ENCODE peak calls at places on chromosomes 13 and 19, in five cellular contexts. H is PC-9, G is HCT116, A is A673, E is GM23338. J is an unnamed sample.

GRCh38 chr19:7578127-7578526 is 17.5 kb upstream of the CAMSAP3 start:
- DNase-seq in A (no peak), H (no peak), E (peak; percentile 29), G (no peak), J (no peak)

GRCh38 chr19:42030605-42031004 is 36.6 kb upstream of the ATP1A3 start:
- DNase-seq in G (no peak), A (no peak), H (no peak), E (no peak), J (no peak)

GRCh38 chr13:91141619-91142061 is 205.8 kb upstream of the MIR17HG start:
- DNase-seq in E (no peak), A (no peak), H (no peak), G (no peak), J (no peak)

GRCh38 chr19:6613711-6614110 is 22.8 kb upstream of the CD70 start:
- DNase-seq in H (peak; percentile 39), A (no peak), E (no peak), G (no peak), J (no peak)

GRCh38 chr19:42250666-42251531 is 4.0 kb downstream of the ERF start:
- DNase-seq in A (peak; percentile 51), E (no peak), H (no peak), G (no peak), J (no peak)

GRCh38 chr13:25067054-25067453 is 28.9 kb upstream of the PABPC3 start:
- DNase-seq in E (peak; percentile 42), A (no peak), H (no peak), G (no peak), J (peak; percentile 23)

GRCh38 chr13:42221321-42221720 is 50.6 kb upstream of the AKAP11 start:
- DNase-seq in G (no peak), A (no peak), E (peak; percentile 34), H (no peak), J (no peak)

GRCh38 chr19:11560404-11560988 is 1.5 kb upstream of the ELOF1 start:
- DNase-seq in A (peak; percentile 92), E (peak; percentile 95), H (peak; percentile 61), G (peak; percentile 77), J (peak; percentile 91)

GRCh38 chr13:87003265-87003664 is 667.9 kb upstream of the SLITRK5 start:
- DNase-seq in A (no peak), E (no peak), H (no peak), G (no peak), J (no peak)

GRCh38 chr13:112194579-112194978 is 127.6 kb downstream of the SOX1 start:
- DNase-seq in G (no peak), E (no peak), A (no peak), H (no peak), J (no peak)

GRCh38 chr19:35908977-35909683 is 1.0 kb upstream of the TYROBP start:
- DNase-seq in E (no peak), G (no peak), A (no peak), H (no peak), J (no peak)

GRCh38 chr13:97848886-97849285 is 104.6 kb upstream of the IPO5 start:
- DNase-seq in G (no peak), E (no peak), H (no peak), A (no peak), J (no peak)

GRCh38 chr19:54429545-54430227 is 14.4 kb downstream of the TTYH1 start:
- DNase-seq in E (no peak), G (no peak), H (no peak), A (no peak), J (peak; percentile 29)

GRCh38 chr19:47186337-47187022 is 44.5 kb downstream of the BBC3 start:
- DNase-seq in G (no peak), H (no peak), E (no peak), A (no peak), J (no peak)

GRCh38 chr19:46913852-46914430 is 53.1 kb downstream of the ARHGAP35 start:
- DNase-seq in H (peak; percentile 91), A (peak; percentile 62), G (no peak), E (no peak), J (no peak)

GRCh38 chr13:101626925-101627555 is 174.6 kb downstream of the ITGBL1 start:
- DNase-seq in H (no peak), E (no peak), G (no peak), A (peak; percentile 11), J (no peak)

GRCh38 chr13:108586826-108587225 is 42.6 kb upstream of the MYO16 start:
- DNase-seq in E (no peak), G (no peak), H (no peak), A (no peak), J (no peak)

GRCh38 chr19:49806613-49806946 is 6.5 kb downstream of the FUZ start:
- DNase-seq in A (no peak), E (no peak), G (no peak), H (no peak), J (no peak)

GRCh38 chr13:77298403-77298802 is 28.5 kb downstream of the MYCBP2 start:
- DNase-seq in E (no peak), H (no peak), A (no peak), G (no peak), J (no peak)

GRCh38 chr19:31352782-31353651 is 3.8 kb upstream of the TSHZ3 start:
- DNase-seq in H (no peak), E (peak; percentile 59), G (no peak), A (no peak), J (peak; percentile 54)

GRCh38 chr13:106497079-106497478 is 38.4 kb downstream of the EFNB2 start:
- DNase-seq in G (no peak), E (no peak), A (no peak), H (no peak), J (no peak)

GRCh38 chr19:50333737-50334617 is 4.8 kb upstream of the KCNC3 start:
- DNase-seq in A (no peak), G (no peak), H (no peak), E (peak; percentile 50), J (peak; percentile 86)

GRCh38 chr19:46251415-46251814 is 21.9 kb downstream of the IGFL1 start:
- DNase-seq in E (no peak), H (peak; percentile 75), G (no peak), A (no peak), J (no peak)

GRCh38 chr19:46935066-46935663 is 74.4 kb downstream of the ARHGAP35 start:
- DNase-seq in A (no peak), E (no peak), G (no peak), H (no peak), J (no peak)

GRCh38 chr19:51719251-51719901 is 4.4 kb downstream of the HAS1 start:
- DNase-seq in H (no peak), E (peak; percentile 69), G (no peak), A (no peak), J (peak; percentile 43)

GRCh38 chr19:44756089-44756562 is 7.6 kb downstream of the BCL3 start:
- DNase-seq in G (no peak), H (no peak), E (no peak), A (no peak), J (no peak)

GRCh38 chr19:44758596-44758995 is 10.1 kb downstream of the BCL3 start:
- DNase-seq in E (peak; percentile 86), A (no peak), H (no peak), G (no peak), J (peak; percentile 55)

GRCh38 chr19:44755219-44755618 is 6.7 kb downstream of the BCL3 start:
- DNase-seq in A (no peak), G (no peak), E (no peak), H (no peak), J (no peak)

GRCh38 chr19:44757735-44758505 is 9.4 kb downstream of the BCL3 start:
- DNase-seq in G (no peak), A (peak; percentile 57), H (no peak), E (peak; percentile 82), J (peak; percentile 90)

GRCh38 chr19:44757057-44757734 is 8.7 kb downstream of the BCL3 start:
- DNase-seq in E (peak; percentile 49), A (peak; percentile 65), H (no peak), G (no peak), J (peak; percentile 66)
- H3K4me1 ChIP-seq in E (peaks cover 33% of the 10 kb centered on the region), A (peaks cover 27% of the 10 kb centered on the region), H (peaks cover 33% of the 10 kb centered on the region), G (peaks cover 46% of the 10 kb centered on the region), J (peaks cover 21% of the 10 kb centered on the region)

GRCh38 chr19:40597329-40597838 is 3.8 kb upstream of the LTBP4 start:
- DNase-seq in G (no peak), A (no peak), E (no peak), H (no peak), J (no peak)
- TF ChIP-seq EZH2 in G (no peak), A (no peak), E (peak; percentile 42), H (no peak), J (peak; percentile 69)

GRCh38 chr19:44812142-44812718 is 3.3 kb downstream of the BCAM start:
- DNase-seq in E (no peak), A (no peak), H (no peak), G (no peak), J (no peak)
- H3K4me1 ChIP-seq in E (peaks cover 22% of the 10 kb centered on the region), A (no peaks in the 10 kb centered on the region), H (peaks cover 24% of the 10 kb centered on the region), G (peaks cover 32% of the 10 kb centered on the region), J (peaks cover 22% of the 10 kb centered on the region)

GRCh38 chr19:18342090-18342632 is 1.8 kb downstream of the PGPEP1 start:
- DNase-seq in H (no peak), A (no peak), E (no peak), G (no peak), J (no peak)
- TF ChIP-seq EZH2 in H (no peak), A (no peak), E (no peak), G (no peak), J (no peak)

GRCh38 chr13:20356437-20356836 is 124.3 kb upstream of the GJB6 start:
- DNase-seq in H (no peak), E (no peak), A (no peak), G (no peak), J (no peak)
- H3K4me1 ChIP-seq in H (peaks cover 45% of the 10 kb centered on the region), E (no peaks in the 10 kb centered on the region), A (no peaks in the 10 kb centered on the region), G (peaks cover 10% of the 10 kb centered on the region), J (no peaks in the 10 kb centered on the region)

GRCh38 chr19:55440411-55441105 is 2.5 kb downstream of the SHISA7 start:
- DNase-seq in H (no peak), G (no peak), E (peak; percentile 89), A (no peak), J (peak; percentile 60)
- TF ChIP-seq EZH2 in H (no peak), G (no peak), E (no peak), A (no peak), J (no peak)

DNA sequence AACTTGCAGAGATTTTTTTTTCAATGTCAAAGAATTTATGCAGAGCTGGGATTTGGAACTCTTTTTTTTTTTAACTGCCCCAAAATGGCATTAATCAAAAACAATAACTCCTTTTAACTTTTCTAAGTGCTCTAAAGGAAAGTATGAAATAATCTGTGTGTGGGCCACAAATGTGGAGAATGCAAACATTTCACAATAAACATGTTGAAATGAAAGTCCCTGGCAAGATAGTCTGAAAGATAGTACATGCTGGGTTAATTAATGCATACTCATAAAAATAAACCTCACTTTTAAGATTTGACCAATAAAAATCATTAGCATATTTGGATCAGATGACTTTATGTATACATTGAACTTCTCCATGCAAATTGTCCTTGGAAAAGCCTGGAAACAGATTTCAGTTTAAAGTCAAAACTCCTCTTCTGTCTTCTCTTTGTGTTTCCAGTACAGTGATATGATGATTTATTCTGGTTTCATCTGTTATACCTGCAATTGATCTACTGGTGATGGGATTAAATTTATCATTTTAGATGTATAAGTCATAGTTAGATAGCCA is 30.5 kb upstream of the ZNF536 start:
- DNase-seq in G (no peak), H (no peak), E (no peak), A (no peak), J (no peak)
- H3K4me1 ChIP-seq in G (no peaks in the 10 kb centered on the region), H (no peaks in the 10 kb centered on the region), E (no peaks in the 10 kb centered on the region), A (peaks cover 9% of the 10 kb centered on the region), J (no peaks in the 10 kb centered on the region)